ENCODE peak calls at places on chromosomes 5 and 9, in six cellular contexts. J is transverse colon, O is GM13976, L is GM12865, M is NCI-H1417, C is GF-D8. I is an unnamed sample.

GRCh38 chr9:125142560-125143376 is 560 bp downstream of the SCAI start:
- DNase-seq in J (peak), O (no peak), L (peak), M (peak), C (no peak), I (peak)

GRCh38 chr5:120361941-120362340 is 102.2 kb upstream of the PRR16 start:
- DNase-seq in J (no peak), O (no peak), L (no peak), M (no peak), C (no peak), I (no peak)

GRCh38 chr5:145681686-145682085 is 153.5 kb downstream of the PRELID2 start:
- DNase-seq in J (peak), O (peak), L (peak), M (peak), C (peak), I (peak)

GRCh38 chr5:179455320-179455719 is 95.0 kb upstream of the RUFY1 start:
- DNase-seq in J (no peak), O (no peak), L (no peak), M (no peak), C (no peak), I (no peak)

GRCh38 chr5:157459715-157460599 is at the start of gene NIPAL4:
- DNase-seq in J (peak), O (peak), L (no peak), M (peak), C (no peak), I (no peak)

GRCh38 chr9:35353731-35354365 is 136.1 kb upstream of the RUSC2 start:
- DNase-seq in J (no peak), O (no peak), L (no peak), M (no peak), C (no peak), I (no peak)

GRCh38 chr9:16561121-16561520 is 309.3 kb downstream of the BNC2 start:
- DNase-seq in J (no peak), O (no peak), L (no peak), M (no peak), C (no peak), I (no peak)

GRCh38 chr5:115968770-115969169 is 6.5 kb downstream of the LVRN start:
- DNase-seq in J (no peak), O (no peak), L (no peak), M (no peak), C (no peak), I (no peak)

GRCh38 chr5:50711280-50711679 is 44.8 kb downstream of the PARP8 start:
- DNase-seq in J (peak), O (peak), L (peak), M (no peak), C (no peak), I (peak)

GRCh38 chr5:138985256-138985655 is 110.1 kb upstream of the LRRTM2 start:
- DNase-seq in J (no peak), O (no peak), L (no peak), M (no peak), C (no peak), I (no peak)

GRCh38 chr5:170113517-170113891 is 7.8 kb downstream of the FOXI1 start:
- DNase-seq in J (no peak), O (no peak), L (no peak), M (no peak), C (peak), I (no peak)

GRCh38 chr9:34929506-34930102 is 28.5 kb upstream of the PHF24 start:
- DNase-seq in J (no peak), O (peak), L (peak), M (peak), C (no peak), I (peak)

GRCh38 chr5:65866837-65867508 is 59.4 kb upstream of the ERBIN start:
- DNase-seq in J (no peak), O (no peak), L (no peak), M (peak), C (no peak), I (no peak)

GRCh38 chr5:125348936-125349335 is 602.5 kb upstream of the ZNF608 start:
- DNase-seq in J (no peak), O (no peak), L (no peak), M (no peak), C (no peak), I (no peak)

GRCh38 chr9:122261469-122261881 is 3.2 kb downstream of the RBM18 start:
- DNase-seq in J (peak), O (no peak), L (no peak), M (no peak), C (peak), I (no peak)

GRCh38 chr9:127165096-127165495 is 42.7 kb upstream of the ANGPTL2 start:
- DNase-seq in J (no peak), O (no peak), L (no peak), M (no peak), C (no peak), I (no peak)

GRCh38 chr9:87259543-87259942 is 238.1 kb upstream of the DAPK1 start:
- DNase-seq in J (no peak), O (peak), L (peak), M (no peak), C (no peak), I (no peak)

GRCh38 chr9:132094314-132094791 is 14.7 kb upstream of the MED27 start:
- DNase-seq in J (no peak), O (no peak), L (no peak), M (no peak), C (no peak), I (peak)

GRCh38 chr5:103355590-103355989 is 97.0 kb downstream of the MACIR start:
- DNase-seq in J (no peak), O (no peak), L (no peak), M (no peak), C (no peak), I (no peak)

GRCh38 chr5:164498393-164498792 is 993.0 kb downstream of the MAT2B start:
- DNase-seq in J (no peak), O (no peak), L (no peak), M (peak), C (no peak), I (no peak)

GRCh38 chr5:87074934-87075541 is 192.6 kb upstream of the RASA1 start:
- DNase-seq in J (peak), O (peak), L (peak), M (peak), C (no peak), I (no peak)

GRCh38 chr5:172541119-172541763 is 86.9 kb upstream of the SH3PXD2B start:
- DNase-seq in J (no peak), O (no peak), L (no peak), M (no peak), C (no peak), I (no peak)

GRCh38 chr5:14069021-14069420 is 74.1 kb upstream of the TRIO start:
- DNase-seq in J (no peak), O (no peak), L (no peak), M (no peak), C (no peak), I (no peak)

GRCh38 chr5:1524799-1525623 is 1.3 kb upstream of the LPCAT1 start:
- DNase-seq in J (peak), O (no peak), L (no peak), M (no peak), C (no peak), I (peak)

GRCh38 chr5:44862808-44863207 is 54.1 kb downstream of the MRPS30 start:
- DNase-seq in J (no peak), O (peak), L (peak), M (peak), C (no peak), I (peak)

GRCh38 chr5:59798862-59799667 is 94.5 kb downstream of the PDE4D start:
- DNase-seq in J (peak), O (peak), L (peak), M (peak), C (no peak), I (no peak)

I was measured in Karpas-422.